ENCODE peak calls at places on chromosome 21, in nine cellular contexts. One of them, this sample, is unnamed.

GRCh38 chr21:42351626-42352432 is 1.0 kb upstream of the TFF2 start:
- DNase-seq in naive thymus-derived CD4-positive, alpha-beta T cell: no peak
- DNase-seq in lower lobe of right lung: no peak
- DNase-seq in adrenal gland: no peak
- DNase-seq in heart right ventricle: no peak
- DNase-seq in foreskin fibroblast: no peak
- DNase-seq in left lung: no peak
- DNase-seq in Jurkat, Clone E6-1: no peak
- DNase-seq in GM12864: no peak
- DNase-seq in this sample: no peak

GRCh38 chr21:30097791-30098190 is 68.8 kb downstream of the CLDN17 start:
- DNase-seq in naive thymus-derived CD4-positive, alpha-beta T cell: no peak
- DNase-seq in lower lobe of right lung: no peak
- DNase-seq in adrenal gland: no peak
- DNase-seq in heart right ventricle: no peak
- DNase-seq in foreskin fibroblast: no peak
- DNase-seq in left lung: no peak
- DNase-seq in Jurkat, Clone E6-1: no peak
- DNase-seq in GM12864: no peak
- DNase-seq in this sample: no peak

GRCh38 chr21:23837564-23837963 is 1769.7 kb downstream of the MRPL39 start:
- DNase-seq in naive thymus-derived CD4-positive, alpha-beta T cell: no peak
- DNase-seq in lower lobe of right lung: no peak
- DNase-seq in adrenal gland: no peak
- DNase-seq in heart right ventricle: no peak
- DNase-seq in foreskin fibroblast: no peak
- DNase-seq in left lung: no peak
- DNase-seq in Jurkat, Clone E6-1: no peak
- DNase-seq in GM12864: no peak
- DNase-seq in this sample: no peak

GRCh38 chr21:26425576-26425975 is 147.5 kb downstream of the CYYR1 start:
- DNase-seq in naive thymus-derived CD4-positive, alpha-beta T cell: no peak
- DNase-seq in lower lobe of right lung: no peak
- DNase-seq in adrenal gland: no peak
- DNase-seq in heart right ventricle: no peak
- DNase-seq in foreskin fibroblast: no peak
- DNase-seq in left lung: no peak
- DNase-seq in Jurkat, Clone E6-1: no peak
- DNase-seq in GM12864: no peak
- DNase-seq in this sample: no peak

GRCh38 chr21:21860888-21861287 is 862.7 kb downstream of the NCAM2 start:
- DNase-seq in naive thymus-derived CD4-positive, alpha-beta T cell: no peak
- DNase-seq in lower lobe of right lung: no peak
- DNase-seq in adrenal gland: no peak
- DNase-seq in heart right ventricle: no peak
- DNase-seq in foreskin fibroblast: no peak
- DNase-seq in left lung: no peak
- DNase-seq in Jurkat, Clone E6-1: no peak
- DNase-seq in GM12864: no peak
- DNase-seq in this sample: no peak

GRCh38 chr21:41432567-41433460 is 6.8 kb downstream of the MX1 start:
- DNase-seq in naive thymus-derived CD4-positive, alpha-beta T cell: no peak
- DNase-seq in lower lobe of right lung: no peak
- DNase-seq in adrenal gland: no peak
- DNase-seq in heart right ventricle: no peak
- DNase-seq in foreskin fibroblast: no peak
- DNase-seq in left lung: no peak
- DNase-seq in Jurkat, Clone E6-1: no peak
- DNase-seq in GM12864: no peak
- DNase-seq in this sample: no peak

GRCh38 chr21:33634254-33634653 is 7.3 kb downstream of the CRYZL1 start:
- DNase-seq in naive thymus-derived CD4-positive, alpha-beta T cell: no peak
- DNase-seq in lower lobe of right lung: no peak
- DNase-seq in adrenal gland: no peak
- DNase-seq in heart right ventricle: no peak
- DNase-seq in foreskin fibroblast: no peak
- DNase-seq in left lung: no peak
- DNase-seq in Jurkat, Clone E6-1: no peak
- DNase-seq in GM12864: no peak
- DNase-seq in this sample: no peak

GRCh38 chr21:34582506-34583150 is 32.3 kb downstream of the RCAN1 start:
- DNase-seq in naive thymus-derived CD4-positive, alpha-beta T cell: no peak
- DNase-seq in lower lobe of right lung: no peak
- DNase-seq in adrenal gland: no peak
- DNase-seq in heart right ventricle: peak; percentile 38
- DNase-seq in foreskin fibroblast: peak; percentile 42
- DNase-seq in left lung: peak; percentile 43
- DNase-seq in Jurkat, Clone E6-1: peak; percentile 14
- DNase-seq in GM12864: peak; percentile 19
- DNase-seq in this sample: peak; percentile 67

GRCh38 chr21:42499430-42500106 is 3.5 kb upstream of the RSPH1 start:
- DNase-seq in naive thymus-derived CD4-positive, alpha-beta T cell: no peak
- DNase-seq in lower lobe of right lung: no peak
- DNase-seq in adrenal gland: no peak
- DNase-seq in heart right ventricle: no peak
- DNase-seq in foreskin fibroblast: no peak
- DNase-seq in left lung: no peak
- DNase-seq in Jurkat, Clone E6-1: no peak
- DNase-seq in GM12864: no peak
- DNase-seq in this sample: peak; percentile 72

GRCh38 chr21:35058058-35058457 is 9.0 kb upstream of the RUNX1 start:
- DNase-seq in naive thymus-derived CD4-positive, alpha-beta T cell: no peak
- DNase-seq in lower lobe of right lung: no peak
- DNase-seq in adrenal gland: no peak
- DNase-seq in heart right ventricle: no peak
- DNase-seq in foreskin fibroblast: no peak
- DNase-seq in left lung: no peak
- DNase-seq in Jurkat, Clone E6-1: no peak
- DNase-seq in GM12864: no peak
- DNase-seq in this sample: no peak

GRCh38 chr21:32572574-32573420 is 12.5 kb downstream of the TCP10L start:
- DNase-seq in naive thymus-derived CD4-positive, alpha-beta T cell: no peak
- DNase-seq in lower lobe of right lung: no peak
- DNase-seq in adrenal gland: no peak
- DNase-seq in heart right ventricle: no peak
- DNase-seq in foreskin fibroblast: no peak
- DNase-seq in left lung: no peak
- DNase-seq in Jurkat, Clone E6-1: no peak
- DNase-seq in GM12864: no peak
- DNase-seq in this sample: peak; percentile 51

GRCh38 chr21:26972131-26972707 is 5.3 kb upstream of the ADAMTS5 start:
- DNase-seq in naive thymus-derived CD4-positive, alpha-beta T cell: no peak
- DNase-seq in lower lobe of right lung: no peak
- DNase-seq in adrenal gland: no peak
- DNase-seq in heart right ventricle: no peak
- DNase-seq in foreskin fibroblast: no peak
- DNase-seq in left lung: no peak
- DNase-seq in Jurkat, Clone E6-1: no peak
- DNase-seq in GM12864: no peak
- DNase-seq in this sample: no peak

GRCh38 chr21:19245188-19245580 is 841.6 kb upstream of the TMPRSS15 start:
- DNase-seq in naive thymus-derived CD4-positive, alpha-beta T cell: no peak
- DNase-seq in lower lobe of right lung: no peak
- DNase-seq in adrenal gland: no peak
- DNase-seq in heart right ventricle: no peak
- DNase-seq in foreskin fibroblast: no peak
- DNase-seq in left lung: no peak
- DNase-seq in Jurkat, Clone E6-1: no peak
- DNase-seq in GM12864: no peak
- DNase-seq in this sample: no peak

GRCh38 chr21:16193758-16194606 is 464.2 kb downstream of the USP25 start:
- DNase-seq in naive thymus-derived CD4-positive, alpha-beta T cell: no peak
- DNase-seq in lower lobe of right lung: peak; percentile 61
- DNase-seq in adrenal gland: peak; percentile 73
- DNase-seq in heart right ventricle: peak; percentile 48
- DNase-seq in foreskin fibroblast: peak; percentile 80
- DNase-seq in left lung: peak; percentile 63
- DNase-seq in Jurkat, Clone E6-1: no peak
- DNase-seq in GM12864: no peak
- DNase-seq in this sample: peak; percentile 68

GRCh38 chr21:17607684-17608083 is 5.0 kb downstream of the BTG3 start:
- DNase-seq in naive thymus-derived CD4-positive, alpha-beta T cell: no peak
- DNase-seq in lower lobe of right lung: no peak
- DNase-seq in adrenal gland: no peak
- DNase-seq in heart right ventricle: no peak
- DNase-seq in foreskin fibroblast: no peak
- DNase-seq in left lung: no peak
- DNase-seq in Jurkat, Clone E6-1: no peak
- DNase-seq in GM12864: no peak
- DNase-seq in this sample: no peak

GRCh38 chr21:37460196-37460595 is 93.6 kb downstream of the DYRK1A start:
- DNase-seq in naive thymus-derived CD4-positive, alpha-beta T cell: no peak
- DNase-seq in lower lobe of right lung: no peak
- DNase-seq in adrenal gland: no peak
- DNase-seq in heart right ventricle: no peak
- DNase-seq in foreskin fibroblast: no peak
- DNase-seq in left lung: no peak
- DNase-seq in Jurkat, Clone E6-1: no peak
- DNase-seq in GM12864: no peak
- DNase-seq in this sample: peak; percentile 76
- H3K4me3 ChIP-seq in naive thymus-derived CD4-positive, alpha-beta T cell: no peak overlapping the region
- H3K4me3 ChIP-seq in lower lobe of right lung: no peak overlapping the region
- H3K4me3 ChIP-seq in adrenal gland: no peak overlapping the region
- H3K4me3 ChIP-seq in heart right ventricle: no peak overlapping the region
- H3K4me3 ChIP-seq in foreskin fibroblast: no peak overlapping the region
- H3K4me3 ChIP-seq in left lung: no peak overlapping the region
- H3K4me3 ChIP-seq in Jurkat, Clone E6-1: no peak overlapping the region
- H3K4me3 ChIP-seq in GM12864: no peak overlapping the region
- H3K4me3 ChIP-seq in this sample: no peak overlapping the region

DNA sequence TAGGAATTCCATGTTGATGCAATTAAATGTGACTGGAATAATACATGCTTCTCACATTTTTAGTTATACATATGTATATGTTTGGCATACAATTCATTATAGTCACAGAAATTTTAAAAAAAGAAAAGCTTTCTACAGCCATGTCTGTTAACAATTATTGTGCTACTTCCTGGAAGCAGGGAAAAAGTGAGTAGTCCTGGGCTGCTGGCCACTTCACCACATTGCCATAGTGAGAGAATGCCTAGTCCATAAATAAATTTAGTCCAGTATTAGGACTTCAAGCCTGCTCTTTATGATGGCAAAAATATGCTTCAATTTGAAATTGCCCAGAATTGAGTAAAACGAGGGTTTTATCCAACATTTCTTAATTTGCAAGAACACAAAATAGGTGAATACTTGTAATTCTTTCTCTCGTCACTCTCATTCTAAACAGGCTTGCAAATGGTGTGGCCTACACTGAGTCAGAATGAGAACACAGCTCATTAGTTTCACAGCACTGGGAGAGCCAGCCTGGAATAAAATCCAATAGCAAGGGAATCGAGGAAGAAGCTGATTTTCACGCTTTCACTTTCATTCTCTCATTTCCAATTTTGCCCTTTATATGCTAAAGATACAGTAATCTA is 537.6 kb downstream of the LTN1 start:
- DNase-seq in naive thymus-derived CD4-positive, alpha-beta T cell: no peak
- DNase-seq in lower lobe of right lung: no peak
- DNase-seq in adrenal gland: no peak
- DNase-seq in heart right ventricle: no peak
- DNase-seq in foreskin fibroblast: peak; percentile 48
- DNase-seq in left lung: no peak
- DNase-seq in Jurkat, Clone E6-1: no peak
- DNase-seq in GM12864: no peak
- DNase-seq in this sample: no peak
- H3K4me3 ChIP-seq in naive thymus-derived CD4-positive, alpha-beta T cell: no peak overlapping the region
- H3K4me3 ChIP-seq in lower lobe of right lung: no peak overlapping the region
- H3K4me3 ChIP-seq in adrenal gland: no peak overlapping the region
- H3K4me3 ChIP-seq in heart right ventricle: no peak overlapping the region
- H3K4me3 ChIP-seq in foreskin fibroblast: peak overlapping the region; percentile 46
- H3K4me3 ChIP-seq in left lung: no peak overlapping the region
- H3K4me3 ChIP-seq in Jurkat, Clone E6-1: no peak overlapping the region
- H3K4me3 ChIP-seq in GM12864: no peak overlapping the region
- H3K4me3 ChIP-seq in this sample: no peak overlapping the region

GRCh38 chr21:38752051-38752505 is 53.7 kb upstream of the ETS2 start:
- DNase-seq in naive thymus-derived CD4-positive, alpha-beta T cell: no peak
- DNase-seq in lower lobe of right lung: no peak
- DNase-seq in adrenal gland: no peak
- DNase-seq in heart right ventricle: no peak
- DNase-seq in foreskin fibroblast: no peak
- DNase-seq in left lung: no peak
- DNase-seq in Jurkat, Clone E6-1: no peak
- DNase-seq in GM12864: no peak
- DNase-seq in this sample: no peak
- H3K4me3 ChIP-seq in naive thymus-derived CD4-positive, alpha-beta T cell: no peak overlapping the region
- H3K4me3 ChIP-seq in lower lobe of right lung: no peak overlapping the region
- H3K4me3 ChIP-seq in adrenal gland: no peak overlapping the region
- H3K4me3 ChIP-seq in heart right ventricle: no peak overlapping the region
- H3K4me3 ChIP-seq in foreskin fibroblast: no peak overlapping the region
- H3K4me3 ChIP-seq in left lung: no peak overlapping the region
- H3K4me3 ChIP-seq in Jurkat, Clone E6-1: no peak overlapping the region
- H3K4me3 ChIP-seq in GM12864: no peak overlapping the region
- H3K4me3 ChIP-seq in this sample: no peak overlapping the region

DNA sequence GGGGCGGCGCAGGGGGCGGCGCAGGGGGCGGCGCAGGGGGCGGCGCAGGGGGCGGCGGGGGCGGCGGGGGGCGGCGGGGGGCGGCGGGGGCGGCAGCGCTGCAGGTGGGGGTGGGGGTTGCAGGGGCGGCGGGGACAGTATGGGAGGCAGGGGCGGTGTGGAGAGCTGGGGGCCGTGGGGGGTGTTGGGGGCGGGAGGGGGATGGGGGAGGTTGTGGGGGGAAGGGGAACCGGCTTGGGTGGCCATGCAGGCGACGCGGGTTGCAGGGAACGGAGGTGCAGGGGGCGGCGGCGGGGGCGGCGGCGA is 13.0 kb upstream of the SLC19A1 start:
- DNase-seq in naive thymus-derived CD4-positive, alpha-beta T cell: no peak
- DNase-seq in lower lobe of right lung: no peak
- DNase-seq in adrenal gland: no peak
- DNase-seq in heart right ventricle: no peak
- DNase-seq in foreskin fibroblast: no peak
- DNase-seq in left lung: no peak
- DNase-seq in Jurkat, Clone E6-1: no peak
- DNase-seq in GM12864: no peak
- DNase-seq in this sample: no peak
- H3K4me3 ChIP-seq in naive thymus-derived CD4-positive, alpha-beta T cell: no peak overlapping the region
- H3K4me3 ChIP-seq in lower lobe of right lung: peak overlapping the region; percentile 59
- H3K4me3 ChIP-seq in adrenal gland: no peak overlapping the region
- H3K4me3 ChIP-seq in heart right ventricle: peak overlapping the region; percentile 38
- H3K4me3 ChIP-seq in foreskin fibroblast: no peak overlapping the region
- H3K4me3 ChIP-seq in left lung: peak overlapping the region; percentile 56
- H3K4me3 ChIP-seq in Jurkat, Clone E6-1: no peak overlapping the region
- H3K4me3 ChIP-seq in GM12864: no peak overlapping the region
- H3K4me3 ChIP-seq in this sample: no peak overlapping the region

DNA sequence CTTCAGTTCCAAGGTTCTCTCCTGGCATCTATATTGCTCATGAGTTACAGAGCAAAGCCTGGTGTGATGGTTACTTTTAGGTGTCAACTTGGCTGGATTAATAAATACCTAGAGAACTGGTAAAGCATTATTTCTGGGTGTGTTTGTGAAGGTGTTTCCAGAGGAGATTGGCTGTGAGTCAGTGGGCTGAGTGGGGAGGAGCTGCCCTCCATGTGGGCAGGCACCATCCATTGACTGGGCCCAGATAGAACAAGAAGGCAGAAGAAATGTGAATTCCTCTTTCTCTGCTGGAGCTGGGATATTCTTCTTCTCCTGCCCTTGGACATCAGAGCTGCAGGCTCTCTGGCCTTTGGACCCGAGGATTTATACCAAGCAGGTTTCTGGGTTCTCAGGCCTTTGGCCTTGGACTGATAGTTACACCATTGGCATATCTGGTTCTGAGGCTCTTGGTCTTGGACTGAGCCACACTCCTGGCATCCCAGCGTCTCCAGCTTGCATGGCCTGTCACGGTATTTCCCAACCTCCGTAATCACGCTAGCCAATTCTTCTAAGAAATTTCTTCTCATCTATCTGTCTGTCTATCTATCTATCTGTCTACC is 44.5 kb downstream of the B3GALT5 start:
- DNase-seq in naive thymus-derived CD4-positive, alpha-beta T cell: no peak
- DNase-seq in lower lobe of right lung: no peak
- DNase-seq in adrenal gland: no peak
- DNase-seq in heart right ventricle: no peak
- DNase-seq in foreskin fibroblast: no peak
- DNase-seq in left lung: no peak
- DNase-seq in Jurkat, Clone E6-1: no peak
- DNase-seq in GM12864: no peak
- DNase-seq in this sample: no peak
- H3K4me3 ChIP-seq in naive thymus-derived CD4-positive, alpha-beta T cell: no peak overlapping the region
- H3K4me3 ChIP-seq in lower lobe of right lung: no peak overlapping the region
- H3K4me3 ChIP-seq in adrenal gland: no peak overlapping the region
- H3K4me3 ChIP-seq in heart right ventricle: no peak overlapping the region
- H3K4me3 ChIP-seq in foreskin fibroblast: no peak overlapping the region
- H3K4me3 ChIP-seq in left lung: no peak overlapping the region
- H3K4me3 ChIP-seq in Jurkat, Clone E6-1: no peak overlapping the region
- H3K4me3 ChIP-seq in GM12864: no peak overlapping the region
- H3K4me3 ChIP-seq in this sample: no peak overlapping the region